ENCODE peak calls at places on chromosomes 16 and 17, in ten cellular contexts. I is lower lobe of right lung; A is activated naive CD4-positive, alpha-beta T cell; S is NCI-H1092; V is EL; G is NCI-H460; Z is stimulated activated CD8-positive, alpha-beta memory T cell treated with anti-CD3 and anti-CD28 coated beads, Interleukin-15, amount 100 ng/mL, for 4 hours; B is central memory CD4-positive, alpha-beta T cell; C is astrocyte of the hippocampus; X is activated CD8-positive, alpha-beta memory T cell treated with anti-CD3 and anti-CD28 coated beads for 4 hours. M is an unnamed sample.

GRCh38 chr17:867896-868489 is 85.8 kb downstream of the MRM3 start:
- DNase-seq in I (no peak), A (no peak), S (no peak), V (no peak), G (no peak), Z (no peak), B (no peak), C (no peak), X (no peak), M (no peak)

GRCh38 chr17:40564883-40565744 is at the start of gene CCR7:
- DNase-seq in I (no peak), A (peak), S (no peak), V (no peak), G (no peak), Z (peak), B (peak), C (no peak), X (peak), M (peak)

GRCh38 chr17:32520737-32521399 is 34.1 kb downstream of the CDK5R1 start:
- DNase-seq in I (no peak), A (no peak), S (no peak), V (no peak), G (no peak), Z (no peak), B (no peak), C (no peak), X (no peak), M (no peak)

GRCh38 chr17:44587339-44587738 is 30.1 kb downstream of the FZD2 start:
- DNase-seq in I (peak), A (no peak), S (no peak), V (peak), G (peak), Z (no peak), B (no peak), C (peak), X (no peak), M (no peak)

GRCh38 chr16:89155184-89155679 is 16.3 kb upstream of the CDH15 start:
- DNase-seq in I (peak), A (no peak), S (no peak), V (peak), G (no peak), Z (no peak), B (no peak), C (peak), X (no peak), M (no peak)

GRCh38 chr16:83136419-83136818 is 509.6 kb downstream of the CDH13 start:
- DNase-seq in I (no peak), A (no peak), S (no peak), V (no peak), G (no peak), Z (no peak), B (no peak), C (no peak), X (no peak), M (no peak)

GRCh38 chr17:47957591-47958490 is at the start of gene PRR15L:
- DNase-seq in I (peak), A (no peak), S (peak), V (no peak), G (no peak), Z (no peak), B (no peak), C (no peak), X (no peak), M (no peak)

GRCh38 chr17:7587420-7587786 is 2.5 kb downstream of the SOX15 start:
- DNase-seq in I (no peak), A (no peak), S (no peak), V (peak), G (no peak), Z (no peak), B (no peak), C (peak), X (no peak), M (no peak)

GRCh38 chr17:73827627-73828241 is 183.5 kb upstream of the SDK2 start:
- DNase-seq in I (no peak), A (peak), S (no peak), V (no peak), G (peak), Z (no peak), B (peak), C (no peak), X (no peak), M (no peak)

GRCh38 chr16:51682905-51683304 is 531.8 kb upstream of the SALL1 start:
- DNase-seq in I (no peak), A (no peak), S (no peak), V (no peak), G (no peak), Z (no peak), B (no peak), C (no peak), X (no peak), M (no peak)

GRCh38 chr17:142102-142661 is 4.8 kb downstream of the SCGB1C2 start:
- DNase-seq in I (peak), A (no peak), S (no peak), V (peak), G (peak), Z (no peak), B (no peak), C (peak), X (no peak), M (no peak)

GRCh38 chr17:4938670-4939553 is 934 bp downstream of the SLC25A11 start:
- DNase-seq in I (no peak), A (no peak), S (no peak), V (no peak), G (no peak), Z (no peak), B (no peak), C (no peak), X (no peak), M (no peak)

GRCh38 chr16:1019234-1019933 is 37.8 kb downstream of the SOX8 start:
- DNase-seq in I (no peak), A (no peak), S (no peak), V (peak), G (no peak), Z (no peak), B (no peak), C (peak), X (no peak), M (no peak)

GRCh38 chr16:78045865-78046581 is 23.7 kb downstream of the CLEC3A start:
- DNase-seq in I (peak), A (peak), S (no peak), V (peak), G (peak), Z (no peak), B (no peak), C (peak), X (no peak), M (peak)

GRCh38 chr16:83803811-83804210 is 4.0 kb upstream of the HSBP1 start:
- DNase-seq in I (no peak), A (no peak), S (no peak), V (no peak), G (no peak), Z (no peak), B (no peak), C (no peak), X (no peak), M (no peak)

GRCh38 chr17:82023447-82024241 is 539 bp downstream of the LRRC45 start:
- DNase-seq in I (no peak), A (no peak), S (no peak), V (peak), G (no peak), Z (no peak), B (no peak), C (peak), X (no peak), M (no peak)

GRCh38 chr17:40338058-40338457 is 26.5 kb downstream of the GJD3 start:
- DNase-seq in I (no peak), A (no peak), S (no peak), V (no peak), G (no peak), Z (no peak), B (no peak), C (no peak), X (no peak), M (no peak)

GRCh38 chr17:33809748-33810147 is 445.3 kb upstream of the CCL2 start:
- DNase-seq in I (no peak), A (no peak), S (no peak), V (no peak), G (no peak), Z (no peak), B (no peak), C (no peak), X (no peak), M (no peak)

GRCh38 chr17:2869604-2870003 is 73.4 kb downstream of the RAP1GAP2 start:
- DNase-seq in I (no peak), A (no peak), S (no peak), V (no peak), G (no peak), Z (no peak), B (no peak), C (no peak), X (no peak), M (no peak)

GRCh38 chr17:30380106-30380420 is 1.3 kb downstream of the CPD start:
- DNase-seq in I (no peak), A (no peak), S (no peak), V (peak), G (no peak), Z (no peak), B (no peak), C (peak), X (no peak), M (no peak)